ENCODE peak calls at places on chromosomes 3 and 15, in nine cellular contexts. O is choroid plexus epithelial cell, Q is adrenal gland, W is IMR-90, J is GM06990, K is neuronal stem cell, C is brain microvascular endothelial cell, Y is mesendoderm, V is GM12878. H is an unnamed sample.

GRCh38 chr3:124935794-124936542 is 1.4 kb upstream of the MUC13 start:
- DNase-seq in O (no peak), Q (no peak), W (no peak), J (no peak), K (no peak), C (no peak), Y (no peak), V (no peak), H (no peak)

GRCh38 chr15:74384566-74385441 is 17.4 kb upstream of the CYP11A1 start:
- DNase-seq in O (no peak), Q (no peak), W (no peak), J (peak; percentile 86), K (no peak), C (no peak), Y (peak; percentile 32), V (peak; percentile 95), H (peak; percentile 40)

GRCh38 chr3:102354818-102355515 is 79.8 kb upstream of the ZPLD1 start:
- DNase-seq in O (peak; percentile 85), Q (no peak), W (peak; percentile 30), J (no peak), K (no peak), C (peak; percentile 50), Y (peak; percentile 66), V (no peak), H (peak; percentile 67)

GRCh38 chr15:39939487-39940452 is 5.9 kb downstream of the EIF2AK4 start:
- DNase-seq in O (peak; percentile 50), Q (no peak), W (no peak), J (peak; percentile 47), K (no peak), C (no peak), Y (peak; percentile 44), V (peak; percentile 32), H (no peak)

GRCh38 chr15:90038639-90039095 is 37.5 kb downstream of the ZNF710 start:
- DNase-seq in O (peak; percentile 24), Q (no peak), W (no peak), J (no peak), K (no peak), C (no peak), Y (no peak), V (no peak), H (no peak)

GRCh38 chr3:149501524-149501923 is 27.0 kb downstream of the TM4SF4 start:
- DNase-seq in O (peak; percentile 89), Q (no peak), W (peak; percentile 91), J (no peak), K (no peak), C (peak; percentile 75), Y (no peak), V (no peak), H (peak; percentile 88)

GRCh38 chr3:71219744-71220638 is 363.5 kb downstream of the FOXP1 start:
- DNase-seq in O (no peak), Q (no peak), W (no peak), J (no peak), K (no peak), C (no peak), Y (no peak), V (no peak), H (no peak)

GRCh38 chr3:14481018-14481645 is 59.0 kb downstream of the GRIP2 start:
- DNase-seq in O (no peak), Q (no peak), W (no peak), J (no peak), K (no peak), C (no peak), Y (no peak), V (no peak), H (no peak)

GRCh38 chr15:98154863-98155262 is 194.4 kb downstream of the ARRDC4 start:
- DNase-seq in O (peak; percentile 75), Q (no peak), W (peak; percentile 0), J (no peak), K (no peak), C (peak; percentile 34), Y (peak; percentile 70), V (no peak), H (peak; percentile 87)

GRCh38 chr15:98649996-98650870 is 1.9 kb downstream of the IGF1R start:
- DNase-seq in O (peak; percentile 26), Q (peak; percentile 42), W (peak; percentile 39), J (peak; percentile 16), K (no peak), C (no peak), Y (peak; percentile 73), V (no peak), H (peak; percentile 51)

GRCh38 chr3:58074997-58075396 is 66.8 kb downstream of the FLNB start:
- DNase-seq in O (no peak), Q (no peak), W (no peak), J (no peak), K (no peak), C (no peak), Y (no peak), V (no peak), H (no peak)

GRCh38 chr15:44541282-44541958 is 4.5 kb downstream of the EIF3J start:
- DNase-seq in O (peak; percentile 94), Q (no peak), W (peak; percentile 90), J (no peak), K (no peak), C (peak; percentile 71), Y (no peak), V (no peak), H (peak; percentile 93)

GRCh38 chr15:62495670-62496328 is 330.7 kb upstream of the C2CD4B start:
- DNase-seq in O (peak; percentile 71), Q (peak; percentile 46), W (peak; percentile 94), J (no peak), K (no peak), C (peak; percentile 81), Y (peak; percentile 35), V (no peak), H (peak; percentile 97)

GRCh38 chr3:48428088-48428862 is 1.6 kb downstream of the PLXNB1 start:
- DNase-seq in O (no peak), Q (no peak), W (no peak), J (no peak), K (no peak), C (no peak), Y (peak; percentile 33), V (no peak), H (no peak)

GRCh38 chr15:52107238-52107637 is 5.3 kb downstream of the BCL2L10 start:
- DNase-seq in O (no peak), Q (no peak), W (no peak), J (no peak), K (no peak), C (no peak), Y (no peak), V (no peak), H (no peak)

GRCh38 chr3:13654330-13655073 is 105.6 kb downstream of the FBLN2 start:
- DNase-seq in O (no peak), Q (no peak), W (no peak), J (no peak), K (no peak), C (no peak), Y (peak; percentile 68), V (no peak), H (no peak)

GRCh38 chr15:38041576-38041975 is 107.1 kb downstream of the TMCO5A start:
- DNase-seq in O (peak; percentile 73), Q (no peak), W (peak; percentile 77), J (no peak), K (no peak), C (no peak), Y (peak; percentile 51), V (no peak), H (peak; percentile 56)

GRCh38 chr3:188279696-188280398 is 125.9 kb downstream of the LPP start:
- DNase-seq in O (no peak), Q (no peak), W (peak; percentile 49), J (no peak), K (no peak), C (peak; percentile 51), Y (peak; percentile 64), V (no peak), H (no peak)

DNA sequence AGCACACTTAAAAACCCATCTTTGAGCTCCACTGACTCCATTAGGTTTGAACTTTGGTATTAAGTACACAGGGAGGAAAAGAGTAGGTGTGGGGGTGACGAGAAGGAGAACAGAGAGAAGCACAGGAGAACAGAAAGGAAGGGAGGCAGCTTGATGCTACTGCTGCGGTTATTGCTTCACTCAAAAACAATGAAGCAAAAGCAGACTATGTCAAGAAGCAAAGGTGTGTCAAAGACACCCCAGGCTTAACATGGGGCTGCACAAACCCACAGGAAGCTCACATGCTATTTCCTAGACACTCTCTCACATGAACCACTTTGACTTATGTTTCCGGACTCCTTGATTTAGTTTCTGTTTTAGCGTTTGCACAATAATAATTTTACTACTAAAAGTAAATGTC is 961.0 kb upstream of the CFAP20DC start:
- DNase-seq in O (no peak), Q (no peak), W (no peak), J (peak; percentile 63), K (no peak), C (no peak), Y (no peak), V (peak; percentile 65), H (no peak)
- H3K4me3 ChIP-seq in O (no peak overlapping the region), Q (no peak overlapping the region), W (no peak overlapping the region), J (no peak overlapping the region), K (no peak overlapping the region), C (no peak overlapping the region), Y (no peak overlapping the region), V (no peak overlapping the region), H (no peak overlapping the region)

DNA sequence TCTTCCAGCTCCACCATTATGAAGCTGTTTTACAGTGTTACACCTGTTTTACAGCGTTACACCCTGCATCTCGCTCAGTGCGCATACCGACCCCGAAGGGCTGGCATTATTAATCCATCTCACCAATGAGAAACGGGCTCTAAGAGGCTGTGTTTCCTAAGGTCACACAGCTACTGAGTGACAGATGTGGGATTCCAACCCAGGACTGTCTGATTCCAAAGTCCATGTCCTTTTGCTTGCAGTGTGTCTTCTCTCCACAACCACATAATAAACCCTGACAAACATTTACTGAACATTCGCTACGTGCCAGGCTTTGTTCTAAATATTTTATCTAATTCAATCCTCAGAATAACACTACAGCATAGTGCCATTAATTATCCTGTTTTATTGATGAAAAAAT is 79.1 kb downstream of the RAB11A start:
- DNase-seq in O (no peak), Q (no peak), W (no peak), J (no peak), K (no peak), C (no peak), Y (no peak), V (no peak), H (no peak)
- H3K4me3 ChIP-seq in O (no peak overlapping the region), Q (no peak overlapping the region), W (no peak overlapping the region), J (no peak overlapping the region), K (no peak overlapping the region), C (no peak overlapping the region), Y (no peak overlapping the region), V (no peak overlapping the region), H (no peak overlapping the region)

DNA sequence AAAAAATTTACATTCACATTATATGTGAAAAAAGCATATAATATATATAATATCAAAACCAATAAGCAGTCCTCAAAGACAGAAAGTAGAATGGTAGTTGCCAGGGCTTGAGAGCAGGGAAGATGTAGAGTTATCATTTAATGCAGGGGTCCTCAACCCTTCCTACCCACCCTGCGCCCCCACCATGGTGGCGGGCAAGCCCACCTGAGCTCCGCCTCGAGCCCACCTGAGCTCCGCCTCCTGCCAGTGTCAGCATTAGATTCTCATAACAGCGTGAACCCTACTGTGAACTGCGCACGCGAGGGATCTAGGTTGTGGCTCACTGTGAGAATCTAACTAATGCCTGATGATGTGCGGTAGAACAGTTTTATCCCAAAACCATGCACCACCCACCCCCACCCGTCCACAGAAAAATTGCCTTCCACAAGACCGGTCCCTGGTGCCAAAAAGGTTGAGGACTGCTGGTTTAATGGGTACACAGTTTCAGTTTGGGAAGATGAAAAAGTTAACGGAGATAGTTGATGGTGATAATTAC is 3.0 kb downstream of the TRIM59 start:
- DNase-seq in O (no peak), Q (no peak), W (no peak), J (no peak), K (no peak), C (no peak), Y (no peak), V (no peak), H (no peak)
- H3K4me3 ChIP-seq in O (no peak overlapping the region), Q (no peak overlapping the region), W (no peak overlapping the region), J (no peak overlapping the region), K (no peak overlapping the region), C (no peak overlapping the region), Y (no peak overlapping the region), V (peak overlapping the region; percentile 57), H (no peak overlapping the region)

GRCh38 chr3:44762690-44763089 is 1.1 kb downstream of the KIF15 start:
- DNase-seq in O (no peak), Q (no peak), W (no peak), J (no peak), K (no peak), C (no peak), Y (no peak), V (no peak), H (no peak)
- H3K4me3 ChIP-seq in O (peak overlapping the region; percentile 71), Q (no peak overlapping the region), W (peak overlapping the region; percentile 69), J (peak overlapping the region; percentile 97), K (peak overlapping the region; percentile 82), C (peak overlapping the region; percentile 91), Y (peak overlapping the region; percentile 52), V (peak overlapping the region; percentile 79), H (peak overlapping the region; percentile 94)